ENCODE peak calls at places on chromosome 15, in four cellular contexts. L, J, G and I are unnamed samples.

GRCh38 chr15:71440479-71441071 is 325.3 kb downstream of the THSD4 start:
- DNase-seq in L (no peak), J (peak), G (no peak), I (peak)

GRCh38 chr15:70114226-70114625 is 16.5 kb upstream of the TLE3 start:
- DNase-seq in L (no peak), J (peak), G (no peak), I (no peak)

GRCh38 chr15:60626669-60627068 is 147.7 kb upstream of the ICE2 start:
- DNase-seq in L (no peak), J (peak), G (no peak), I (no peak)

GRCh38 chr15:84818221-84819131 is 1.3 kb downstream of the ALPK3 start:
- DNase-seq in L (no peak), J (peak), G (peak), I (peak)

GRCh38 chr15:66075947-66076346 is 177.6 kb downstream of the MEGF11 start:
- DNase-seq in L (no peak), J (no peak), G (no peak), I (no peak)

GRCh38 chr15:90553248-90553745 is 23.6 kb downstream of the CRTC3 start:
- DNase-seq in L (no peak), J (peak), G (no peak), I (no peak)

GRCh38 chr15:45393851-45394250 is 15.5 kb upstream of the GATM start:
- DNase-seq in L (no peak), J (peak), G (peak), I (peak)

GRCh38 chr15:33860749-33861148 is 107.5 kb upstream of the CHRM5 start:
- DNase-seq in L (no peak), J (peak), G (no peak), I (peak)

GRCh38 chr15:44427756-44428724 is 611 bp downstream of the CTDSPL2 start:
- DNase-seq in L (no peak), J (peak), G (no peak), I (peak)

GRCh38 chr15:80856400-80856799 is 77.2 kb downstream of the CEMIP start:
- DNase-seq in L (no peak), J (no peak), G (no peak), I (peak)

GRCh38 chr15:96622714-96623113 is 292.2 kb downstream of the NR2F2 start:
- DNase-seq in L (no peak), J (no peak), G (no peak), I (no peak)

GRCh38 chr15:65875458-65875857 is 6.2 kb downstream of the RAB11A start:
- DNase-seq in L (no peak), J (no peak), G (no peak), I (no peak)